ENCODE peak calls at places on chromosomes 16 and 17, in eight cellular contexts. D, H, C, S, F, I, U and K are unnamed samples.

GRCh38 chr17:76405967-76406647 is 21.7 kb downstream of the SPHK1 start:
- DNase-seq in D (no peak), H (peak; percentile 67), C (no peak), S (no peak), F (no peak), I (no peak), U (no peak), K (no peak)

GRCh38 chr16:31016018-31016417 is 5.6 kb upstream of the STX1B start:
- DNase-seq in D (no peak), H (no peak), C (no peak), S (no peak), F (no peak), I (no peak), U (no peak), K (no peak)

GRCh38 chr16:89040391-89040790 is 53.3 kb upstream of the ACSF3 start:
- DNase-seq in D (no peak), H (no peak), C (no peak), S (no peak), F (no peak), I (no peak), U (no peak), K (no peak)

GRCh38 chr17:1709971-1710806 is at the start of gene TLCD2:
- DNase-seq in D (no peak), H (peak; percentile 84), C (no peak), S (peak; percentile 76), F (no peak), I (peak; percentile 79), U (no peak), K (peak; percentile 77)

GRCh38 chr17:50157891-50158290 is 7.4 kb upstream of the PPP1R9B start:
- DNase-seq in D (no peak), H (no peak), C (no peak), S (no peak), F (no peak), I (no peak), U (no peak), K (no peak)

GRCh38 chr16:78654929-78655328 is 555.5 kb downstream of the WWOX start:
- DNase-seq in D (no peak), H (no peak), C (no peak), S (no peak), F (no peak), I (no peak), U (no peak), K (no peak)

GRCh38 chr17:50861822-50862528 is 4.2 kb downstream of the TOB1 start:
- DNase-seq in D (no peak), H (no peak), C (no peak), S (no peak), F (no peak), I (no peak), U (no peak), K (no peak)

GRCh38 chr16:19696312-19696711 is 21.7 kb downstream of the KNOP1 start:
- DNase-seq in D (peak; percentile 67), H (peak; percentile 93), C (no peak), S (peak; percentile 80), F (peak; percentile 66), I (no peak), U (peak; percentile 69), K (peak; percentile 54)

GRCh38 chr17:34246872-34247271 is 8.2 kb upstream of the CCL2 start:
- DNase-seq in D (no peak), H (no peak), C (no peak), S (no peak), F (no peak), I (no peak), U (no peak), K (no peak)
- H3K27ac ChIP-seq in D (no peak overlapping the region), H (peak overlapping the region; percentile 14), C (no peak overlapping the region), S (peak overlapping the region; percentile 96), F (no peak overlapping the region), I (no peak overlapping the region), U (peak overlapping the region; percentile 98), K (no peak overlapping the region)

GRCh38 chr17:42027540-42027889 is 7.6 kb downstream of the NKIRAS2 start:
- DNase-seq in D (no peak), H (no peak), C (no peak), S (no peak), F (no peak), I (no peak), U (no peak), K (no peak)

GRCh38 chr17:42028791-42029127 is 8.9 kb downstream of the NKIRAS2 start:
- DNase-seq in D (no peak), H (no peak), C (no peak), S (no peak), F (no peak), I (no peak), U (no peak), K (no peak)

GRCh38 chr17:42026821-42027539 is 7.1 kb downstream of the NKIRAS2 start:
- DNase-seq in D (no peak), H (no peak), C (no peak), S (no peak), F (no peak), I (peak; percentile 53), U (no peak), K (no peak)

GRCh38 chr17:42025191-42025579 is 5.3 kb downstream of the NKIRAS2 start:
- DNase-seq in D (no peak), H (no peak), C (no peak), S (no peak), F (no peak), I (no peak), U (no peak), K (no peak)

GRCh38 chr17:42027961-42028790 is 8.3 kb downstream of the NKIRAS2 start:
- DNase-seq in D (no peak), H (no peak), C (no peak), S (no peak), F (no peak), I (peak; percentile 71), U (no peak), K (no peak)
- TF ChIP-seq CTCF in D (peak; percentile 25), H (no peak), C (peak; percentile 24), S (no peak), F (no peak), I (peak; percentile 47), U (peak; percentile 52), K (no peak)

DNA sequence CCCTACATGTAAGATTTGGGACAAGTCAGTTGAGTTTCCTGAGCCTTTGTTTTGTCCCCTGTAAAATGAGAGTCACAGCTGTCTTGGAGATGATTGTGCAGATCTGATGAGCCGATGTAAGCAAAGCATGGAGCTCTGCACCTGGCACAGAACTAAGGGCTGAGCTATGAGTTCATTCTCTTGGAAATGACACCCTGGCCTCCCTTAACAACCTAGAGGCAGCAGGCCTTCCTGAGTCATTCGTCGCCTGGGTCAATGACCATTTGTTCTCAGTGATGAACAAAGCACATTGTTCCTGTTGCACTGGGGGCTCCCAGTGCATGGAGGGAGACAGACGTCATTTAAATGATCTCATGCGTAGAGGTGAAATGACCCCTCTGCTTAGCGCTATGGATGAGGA is 62.8 kb upstream of the GCSH start:
- DNase-seq in D (no peak), H (no peak), C (no peak), S (no peak), F (no peak), I (peak; percentile 30), U (no peak), K (no peak)
- H3K27ac ChIP-seq in D (no peak overlapping the region), H (no peak overlapping the region), C (no peak overlapping the region), S (no peak overlapping the region), F (no peak overlapping the region), I (no peak overlapping the region), U (no peak overlapping the region), K (no peak overlapping the region)

GRCh38 chr16:17230932-17231581 is 239.7 kb downstream of the XYLT1 start:
- DNase-seq in D (no peak), H (no peak), C (no peak), S (no peak), F (no peak), I (no peak), U (no peak), K (no peak)
- TF ChIP-seq CTCF in D (no peak), H (no peak), C (peak; percentile 6), S (no peak), F (no peak), I (no peak), U (no peak), K (no peak)